ENCODE peak calls at places on chromosomes 7 and 10, in eight cellular contexts. B, F, S, H, O, W, J and G are unnamed samples.

GRCh38 chr7:47472444-47473157 is 109.3 kb downstream of the TNS3 start:
- DNase-seq in O (no peak), S (no peak), H (no peak), F (no peak), B (no peak), J (no peak), W (peak; percentile 49), G (no peak)

GRCh38 chr10:100776671-100777070 is 31.3 kb downstream of the PAX2 start:
- DNase-seq in O (no peak), J (no peak), F (no peak), B (no peak), W (no peak), S (no peak), H (no peak), G (no peak)

GRCh38 chr10:24493168-24493567 is 230.5 kb downstream of the ARHGAP21 start:
- DNase-seq in O (no peak), W (no peak), H (no peak), J (no peak), S (no peak), F (no peak), B (no peak), G (no peak)

GRCh38 chr7:65225422-65226006 is 148.1 kb upstream of the ZNF92 start:
- DNase-seq in S (no peak), J (no peak), O (no peak), H (no peak), W (no peak), F (no peak), B (no peak), G (peak; percentile 27)

GRCh38 chr10:36030516-36030915 is 388.4 kb upstream of the FZD8 start:
- DNase-seq in S (no peak), H (no peak), W (no peak), J (peak; percentile 0), F (no peak), O (no peak), B (no peak), G (no peak)

GRCh38 chr7:94975316-94975715 is 67.9 kb downstream of the PPP1R9A start:
- DNase-seq in B (no peak), W (no peak), J (peak; percentile 80), F (no peak), H (no peak), O (no peak), S (peak; percentile 57), G (no peak)

GRCh38 chr10:89158446-89158845 is 48.7 kb downstream of the CH25H start:
- DNase-seq in J (peak; percentile 93), O (no peak), F (no peak), B (no peak), S (no peak), H (no peak), W (no peak), G (no peak)

GRCh38 chr7:25069900-25070443 is 55.1 kb downstream of the CYCS start:
- DNase-seq in J (peak; percentile 70), O (peak; percentile 46), H (peak; percentile 47), B (peak; percentile 39), S (peak; percentile 88), F (peak; percentile 82), W (peak; percentile 85), G (peak; percentile 54)

GRCh38 chr7:47653550-47654351 is 71.8 kb upstream of the TNS3 start:
- DNase-seq in H (no peak), O (no peak), S (no peak), J (peak; percentile 83), F (peak; percentile 67), B (no peak), W (no peak), G (no peak)

GRCh38 chr7:121001932-121002754 is 13.6 kb downstream of the CPED1 start:
- DNase-seq in H (no peak), J (no peak), S (no peak), W (no peak), F (no peak), B (no peak), O (no peak), G (no peak)

GRCh38 chr7:73717025-73717807 is 2.3 kb downstream of the STX1A start:
- DNase-seq in F (no peak), S (peak; percentile 54), J (peak; percentile 62), W (no peak), O (no peak), H (no peak), B (no peak), G (peak; percentile 35)

GRCh38 chr10:110372656-110373055 is 67.9 kb upstream of the SMNDC1 start:
- DNase-seq in W (no peak), B (no peak), H (no peak), J (peak; percentile 70), F (peak; percentile 63), S (no peak), O (no peak), G (no peak)

GRCh38 chr10:22986771-22987542 is 59.1 kb downstream of the ARMC3 start:
- DNase-seq in J (peak; percentile 36), S (peak; percentile 70), O (no peak), W (peak; percentile 54), H (no peak), F (peak; percentile 35), B (no peak), G (no peak)

GRCh38 chr7:114663502-114663901 is 248.9 kb downstream of the FOXP2 start:
- DNase-seq in W (peak; percentile 1), B (no peak), J (peak; percentile 12), F (peak; percentile 51), O (no peak), S (peak; percentile 73), H (no peak), G (no peak)
- TF ChIP-seq CTCF in W (peak; percentile 46), B (peak; percentile 16), J (no peak), F (no peak), O (no peak), S (peak; percentile 60), H (peak; percentile 65), G (no peak)

GRCh38 chr10:78438094-78438906 is 404.6 kb downstream of the RPS24 start:
- DNase-seq in J (no peak), B (no peak), S (no peak), W (peak; percentile 20), O (no peak), F (no peak), H (no peak), G (peak; percentile 36)
- TF ChIP-seq CTCF in J (no peak), B (no peak), S (peak; percentile 6), W (peak; percentile 59), O (no peak), F (peak; percentile 9), H (no peak), G (no peak)

GRCh38 chr10:70054902-70055301 is 2.3 kb downstream of the MACROH2A2 start:
- DNase-seq in S (peak; percentile 10), W (no peak), H (no peak), J (no peak), F (no peak), O (no peak), B (no peak), G (no peak)

GRCh38 chr10:70053212-70053895 is 708 bp downstream of the MACROH2A2 start:
- DNase-seq in O (no peak), H (peak; percentile 39), J (peak; percentile 24), B (peak; percentile 52), S (peak; percentile 19), W (no peak), F (peak; percentile 15), G (peak; percentile 31)

GRCh38 chr10:70053896-70054641 is 1.4 kb downstream of the MACROH2A2 start:
- DNase-seq in J (peak; percentile 20), O (no peak), S (peak; percentile 11), H (peak; percentile 37), W (no peak), B (peak; percentile 70), F (peak; percentile 62), G (peak; percentile 41)

GRCh38 chr10:70051878-70052277 is 768 bp upstream of the MACROH2A2 start:
- DNase-seq in O (no peak), J (no peak), B (no peak), F (no peak), S (no peak), W (no peak), H (no peak), G (no peak)

GRCh38 chr10:70052462-70053211 is at the start of gene MACROH2A2:
- DNase-seq in H (peak; percentile 69), B (peak; percentile 77), J (peak; percentile 84), S (peak; percentile 72), F (peak; percentile 82), O (peak; percentile 50), W (no peak), G (peak; percentile 27)
- TF ChIP-seq CTCF in H (peak; percentile 60), B (no peak), J (peak; percentile 50), S (peak; percentile 60), F (peak; percentile 38), O (no peak), W (no peak), G (peak; percentile 15)

GRCh38 chr10:50063100-50063499 is 4.7 kb upstream of the WASHC2A start:
- DNase-seq in S (no peak), W (no peak), F (no peak), H (no peak), B (peak; percentile 13), O (no peak), J (peak; percentile 7), G (no peak)
- TF ChIP-seq CTCF in S (peak; percentile 31), W (no peak), F (peak; percentile 19), H (no peak), B (no peak), O (no peak), J (no peak), G (no peak)

DNA sequence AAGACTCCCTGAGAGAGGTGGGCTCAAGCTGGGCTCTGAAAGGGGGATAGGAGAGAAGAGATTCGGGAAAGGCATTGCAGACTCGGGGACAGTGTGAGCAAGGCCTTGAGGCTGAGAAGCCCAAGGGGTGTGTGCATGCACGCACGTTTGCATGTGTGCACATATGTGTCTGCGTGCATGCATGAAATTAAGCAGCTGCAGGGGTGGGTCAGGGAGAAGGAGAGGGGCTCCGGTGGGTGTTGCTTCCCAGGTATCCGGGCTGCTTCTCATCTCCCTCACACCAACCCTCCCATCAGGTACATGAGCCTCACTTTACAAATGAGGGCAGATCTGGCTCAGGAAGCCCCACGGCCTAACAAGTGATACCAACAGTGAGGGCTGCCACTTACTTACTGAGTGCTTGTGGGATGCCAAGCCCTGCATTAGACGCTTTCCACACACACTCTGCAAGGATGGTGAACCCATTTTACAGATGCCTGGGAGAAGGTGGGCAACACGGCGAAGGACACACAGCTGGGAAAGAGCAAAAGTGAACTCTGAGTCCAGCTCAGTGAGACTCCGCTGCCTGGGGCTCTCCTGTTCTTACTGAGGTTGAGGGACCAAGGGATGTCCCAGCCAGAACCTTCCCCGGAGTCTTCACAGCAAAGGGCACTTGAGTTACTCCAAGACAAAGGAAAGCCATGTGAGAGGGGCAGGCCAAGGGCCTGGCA is 26.4 kb downstream of the ZCCHC24 start:
- DNase-seq in F (no peak), H (no peak), W (no peak), O (no peak), J (no peak), S (no peak), B (no peak), G (no peak)
- TF ChIP-seq CTCF in F (no peak), H (no peak), W (no peak), O (no peak), J (no peak), S (no peak), B (no peak), G (no peak)

GRCh38 chr10:71716406-71716805 is 3.2 kb downstream of the C10orf105 start:
- DNase-seq in O (no peak), S (no peak), H (no peak), W (no peak), F (no peak), B (no peak), J (no peak), G (no peak)
- TF ChIP-seq CTCF in O (no peak), S (no peak), H (no peak), W (no peak), F (no peak), B (no peak), J (no peak), G (no peak)

GRCh38 chr10:71600856-71601255 is 118.7 kb downstream of the C10orf105 start:
- DNase-seq in S (peak; percentile 92), O (no peak), J (peak; percentile 87), B (no peak), H (no peak), W (no peak), F (no peak), G (peak; percentile 26)
- TF ChIP-seq CTCF in S (no peak), O (no peak), J (no peak), B (no peak), H (no peak), W (no peak), F (no peak), G (no peak)